ENCODE peak calls at places on chromosomes 12 and 14, in six cellular contexts. One of them, this sample, is unnamed.

GRCh38 chr12:125218952-125219351 is 153.7 kb downstream of the AACS start:
- DNase-seq in H1: no peak
- DNase-seq in K562: no peak
- DNase-seq in WTC11: no peak
- DNase-seq in GM23338: no peak
- DNase-seq in HepG2: no peak
- DNase-seq in this sample: no peak

GRCh38 chr12:85951823-85952222 is 77.7 kb downstream of the NTS start:
- DNase-seq in K562: no peak
- DNase-seq in GM23338: peak
- DNase-seq in WTC11: no peak
- DNase-seq in HepG2: no peak
- DNase-seq in H1: no peak
- DNase-seq in this sample: no peak

GRCh38 chr12:101343893-101344292 is 63.7 kb downstream of the ARL1 start:
- DNase-seq in H1: no peak
- DNase-seq in K562: no peak
- DNase-seq in WTC11: no peak
- DNase-seq in HepG2: no peak
- DNase-seq in GM23338: no peak
- DNase-seq in this sample: no peak

GRCh38 chr12:59742831-59743230 is 147.0 kb downstream of the SLC16A7 start:
- DNase-seq in WTC11: no peak
- DNase-seq in GM23338: no peak
- DNase-seq in K562: no peak
- DNase-seq in H1: no peak
- DNase-seq in HepG2: no peak
- DNase-seq in this sample: no peak

GRCh38 chr12:31603546-31604009 is 12.6 kb upstream of the DENND5B start:
- DNase-seq in HepG2: no peak
- DNase-seq in K562: no peak
- DNase-seq in GM23338: no peak
- DNase-seq in H1: no peak
- DNase-seq in WTC11: no peak
- DNase-seq in this sample: peak

GRCh38 chr12:14982562-14982961 is 9.7 kb downstream of the PDE6H start:
- DNase-seq in HepG2: no peak
- DNase-seq in GM23338: no peak
- DNase-seq in K562: no peak
- DNase-seq in H1: no peak
- DNase-seq in WTC11: no peak
- DNase-seq in this sample: no peak

GRCh38 chr14:85308531-85309300 is 221.2 kb upstream of the FLRT2 start:
- DNase-seq in HepG2: no peak
- DNase-seq in WTC11: no peak
- DNase-seq in GM23338: no peak
- DNase-seq in K562: no peak
- DNase-seq in H1: no peak
- DNase-seq in this sample: no peak

GRCh38 chr12:1634590-1635191 is 5.7 kb downstream of the WNT5B start:
- DNase-seq in K562: peak
- DNase-seq in HepG2: peak
- DNase-seq in H1: peak
- DNase-seq in WTC11: peak
- DNase-seq in GM23338: peak
- DNase-seq in this sample: no peak

GRCh38 chr12:109386079-109386473 is 38.4 kb downstream of the MYO1H start:
- DNase-seq in K562: no peak
- DNase-seq in WTC11: no peak
- DNase-seq in GM23338: no peak
- DNase-seq in H1: no peak
- DNase-seq in HepG2: peak
- DNase-seq in this sample: no peak

GRCh38 chr14:24335461-24336146 is 733 bp upstream of the ADCY4 start:
- DNase-seq in K562: no peak
- DNase-seq in H1: no peak
- DNase-seq in WTC11: no peak
- DNase-seq in HepG2: no peak
- DNase-seq in GM23338: peak
- DNase-seq in this sample: no peak

GRCh38 chr14:96626916-96627315 is 124.7 kb downstream of the PAPOLA start:
- DNase-seq in WTC11: no peak
- DNase-seq in HepG2: no peak
- DNase-seq in H1: no peak
- DNase-seq in GM23338: no peak
- DNase-seq in K562: no peak
- DNase-seq in this sample: no peak

DNA sequence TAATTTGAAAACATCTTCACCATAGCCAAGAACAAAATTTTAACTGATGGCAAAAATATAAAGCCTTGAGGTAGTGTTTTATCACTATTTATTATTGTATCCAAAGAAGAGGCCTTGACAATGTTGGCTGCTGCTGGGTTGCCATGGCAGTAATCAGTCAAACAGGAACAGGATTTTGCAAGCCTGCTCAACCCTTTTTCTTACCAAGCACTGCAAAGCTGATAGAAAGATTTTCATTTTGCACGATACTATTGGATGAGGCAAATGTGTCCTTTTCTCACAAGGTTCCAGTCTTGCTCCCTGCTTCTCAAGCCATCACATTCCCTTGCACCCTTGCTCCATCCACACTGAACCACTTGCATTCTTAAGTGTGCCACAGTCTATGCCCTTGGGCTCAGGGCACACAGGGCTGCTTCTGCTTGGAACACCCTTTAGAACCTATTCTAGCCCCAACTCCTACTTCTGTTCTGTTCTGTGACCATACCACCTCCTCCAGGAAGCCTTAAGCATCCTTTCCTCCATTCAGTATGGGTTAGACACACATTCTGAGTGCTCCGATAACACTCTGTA is 76.5 kb upstream of the AMIGO2 start:
- DNase-seq in WTC11: no peak
- DNase-seq in H1: no peak
- DNase-seq in GM23338: no peak
- DNase-seq in K562: peak
- DNase-seq in HepG2: no peak
- DNase-seq in this sample: no peak
- TF ChIP-seq CREB1 in WTC11: no peak
- TF ChIP-seq CREB1 in H1: no peak
- TF ChIP-seq CREB1 in GM23338: no peak
- TF ChIP-seq CREB1 in K562: no peak
- TF ChIP-seq CREB1 in HepG2: no peak
- TF ChIP-seq CREB1 in this sample: no peak

DNA sequence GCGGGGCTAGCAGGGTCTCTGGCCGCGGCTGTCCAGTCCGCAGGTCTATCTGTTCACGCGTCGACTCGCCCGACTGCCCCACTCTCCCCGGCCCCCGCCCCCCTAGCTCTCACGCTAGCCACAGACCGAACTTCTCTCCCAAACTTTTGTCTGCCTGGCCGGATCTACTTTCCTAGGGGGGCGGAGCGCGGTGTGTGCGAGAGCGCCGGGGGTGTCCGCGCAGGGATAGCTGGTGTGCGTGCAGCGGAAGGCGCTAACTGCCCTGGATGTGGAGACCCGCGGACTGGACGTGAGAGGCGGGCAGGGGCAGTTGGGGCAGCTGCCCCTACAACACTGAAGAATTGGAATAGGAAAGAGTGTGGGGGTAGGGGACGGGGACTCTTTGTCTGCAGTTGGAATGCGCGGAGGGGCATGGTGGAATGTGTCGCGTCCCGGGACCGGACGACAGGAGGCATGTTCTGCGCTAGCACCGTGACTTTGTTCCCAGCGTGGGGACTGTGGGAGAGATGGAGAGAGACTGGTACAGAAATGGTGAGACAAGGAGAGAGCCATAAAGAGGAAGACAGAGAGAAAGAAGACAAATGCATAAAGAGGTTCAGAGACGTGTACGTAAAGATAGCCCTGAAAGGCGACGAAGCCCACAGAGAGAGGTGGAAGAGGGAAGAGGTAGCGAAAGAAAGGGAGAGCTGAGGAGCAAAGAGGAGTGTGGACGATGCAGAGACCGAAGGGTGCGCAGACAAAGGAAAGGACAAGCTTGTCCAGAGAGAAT is at the start of gene AJUBA:
- DNase-seq in H1: no peak
- DNase-seq in GM23338: peak
- DNase-seq in HepG2: peak
- DNase-seq in WTC11: peak
- DNase-seq in K562: peak
- DNase-seq in this sample: no peak
- TF ChIP-seq CTCF in H1: no peak
- TF ChIP-seq CTCF in GM23338: no peak
- TF ChIP-seq CTCF in HepG2: no peak
- TF ChIP-seq CTCF in WTC11: no peak
- TF ChIP-seq CTCF in K562: no peak
- TF ChIP-seq CTCF in this sample: no peak

GRCh38 chr14:101891471-101891870 is 72.9 kb upstream of the DYNC1H1 start:
- DNase-seq in GM23338: no peak
- DNase-seq in K562: no peak
- DNase-seq in HepG2: no peak
- DNase-seq in H1: no peak
- DNase-seq in WTC11: no peak
- DNase-seq in this sample: no peak
- TF ChIP-seq CREB1 in GM23338: no peak
- TF ChIP-seq CREB1 in K562: no peak
- TF ChIP-seq CREB1 in HepG2: no peak
- TF ChIP-seq CREB1 in H1: no peak
- TF ChIP-seq CREB1 in WTC11: no peak
- TF ChIP-seq CREB1 in this sample: no peak

GRCh38 chr12:16670456-16671050 is 64.6 kb upstream of the LMO3 start:
- DNase-seq in K562: no peak
- DNase-seq in WTC11: no peak
- DNase-seq in GM23338: no peak
- DNase-seq in HepG2: no peak
- DNase-seq in H1: no peak
- DNase-seq in this sample: no peak

GRCh38 chr12:16669756-16670155 is 63.8 kb upstream of the LMO3 start:
- DNase-seq in HepG2: no peak
- DNase-seq in WTC11: no peak
- DNase-seq in K562: no peak
- DNase-seq in GM23338: no peak
- DNase-seq in H1: no peak
- DNase-seq in this sample: no peak

GRCh38 chr12:16675438-16675837 is 69.5 kb upstream of the LMO3 start:
- DNase-seq in WTC11: no peak
- DNase-seq in HepG2: no peak
- DNase-seq in H1: no peak
- DNase-seq in K562: no peak
- DNase-seq in GM23338: no peak
- DNase-seq in this sample: no peak

DNA sequence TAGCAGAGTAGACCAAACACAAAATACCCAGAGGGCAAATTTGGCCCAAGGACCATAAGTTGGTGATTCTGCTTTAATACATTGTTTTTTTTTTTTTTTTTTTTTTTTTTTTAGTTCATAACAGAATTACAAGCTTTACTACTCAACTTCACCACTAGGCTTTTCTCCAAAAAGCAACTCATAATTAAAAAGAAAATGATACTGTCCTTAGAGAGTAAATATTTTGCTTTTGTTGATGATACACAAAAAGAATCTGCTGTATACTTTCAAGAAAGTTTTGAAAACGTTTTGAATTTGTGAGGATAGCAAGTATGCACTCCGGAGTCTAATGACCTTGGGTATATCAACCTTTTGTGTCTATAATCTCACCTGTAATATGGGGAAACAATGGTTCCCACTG is 68.9 kb upstream of the LMO3 start:
- DNase-seq in K562: no peak
- DNase-seq in HepG2: no peak
- DNase-seq in WTC11: no peak
- DNase-seq in GM23338: no peak
- DNase-seq in H1: no peak
- DNase-seq in this sample: no peak
- TF ChIP-seq CTCF in K562: no peak
- TF ChIP-seq CTCF in HepG2: no peak
- TF ChIP-seq CTCF in WTC11: no peak
- TF ChIP-seq CTCF in GM23338: no peak
- TF ChIP-seq CTCF in H1: no peak
- TF ChIP-seq CTCF in this sample: no peak

GRCh38 chr12:94795520-94795919 is 145.2 kb upstream of the TMCC3 start:
- DNase-seq in HepG2: no peak
- DNase-seq in GM23338: peak
- DNase-seq in WTC11: no peak
- DNase-seq in K562: no peak
- DNase-seq in H1: no peak
- DNase-seq in this sample: no peak
- TF ChIP-seq CREB1 in HepG2: no peak
- TF ChIP-seq CREB1 in GM23338: no peak
- TF ChIP-seq CREB1 in WTC11: no peak
- TF ChIP-seq CREB1 in K562: no peak
- TF ChIP-seq CREB1 in H1: no peak
- TF ChIP-seq CREB1 in this sample: no peak

DNA sequence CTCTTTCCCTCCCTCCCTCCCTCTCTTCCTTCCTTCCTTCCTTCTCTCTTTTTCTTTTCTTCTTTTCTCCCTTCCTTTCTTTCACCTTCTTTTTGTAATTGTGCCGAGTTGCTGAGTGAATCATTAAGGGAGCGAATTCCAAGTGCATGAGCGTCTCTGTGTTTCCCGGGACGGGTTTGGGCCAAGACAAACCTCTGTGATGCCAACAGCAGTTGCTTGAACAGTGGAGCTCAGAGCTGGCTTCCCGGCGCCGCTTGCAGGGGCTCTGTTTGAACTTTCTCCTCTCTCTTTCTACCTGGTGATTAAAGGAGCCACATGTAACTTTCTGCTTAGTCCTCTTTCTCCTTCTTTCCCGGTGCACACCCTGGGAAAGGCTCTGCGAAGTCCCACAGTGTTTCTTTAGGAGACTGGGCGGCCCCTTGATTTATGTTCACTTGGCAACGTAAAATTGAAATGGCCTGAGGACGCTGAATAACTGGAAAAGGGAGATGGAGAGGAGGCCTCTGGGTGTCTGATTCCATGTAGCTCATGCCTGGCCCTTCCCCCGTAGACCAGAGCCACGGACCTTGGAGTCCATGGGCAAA is 33.7 kb upstream of the MAP1LC3B2 start:
- DNase-seq in K562: no peak
- DNase-seq in WTC11: no peak
- DNase-seq in GM23338: peak
- DNase-seq in H1: no peak
- DNase-seq in HepG2: no peak
- DNase-seq in this sample: no peak
- TF ChIP-seq CTCF in K562: no peak
- TF ChIP-seq CTCF in WTC11: no peak
- TF ChIP-seq CTCF in GM23338: no peak
- TF ChIP-seq CTCF in H1: no peak
- TF ChIP-seq CTCF in HepG2: no peak
- TF ChIP-seq CTCF in this sample: no peak

DNA sequence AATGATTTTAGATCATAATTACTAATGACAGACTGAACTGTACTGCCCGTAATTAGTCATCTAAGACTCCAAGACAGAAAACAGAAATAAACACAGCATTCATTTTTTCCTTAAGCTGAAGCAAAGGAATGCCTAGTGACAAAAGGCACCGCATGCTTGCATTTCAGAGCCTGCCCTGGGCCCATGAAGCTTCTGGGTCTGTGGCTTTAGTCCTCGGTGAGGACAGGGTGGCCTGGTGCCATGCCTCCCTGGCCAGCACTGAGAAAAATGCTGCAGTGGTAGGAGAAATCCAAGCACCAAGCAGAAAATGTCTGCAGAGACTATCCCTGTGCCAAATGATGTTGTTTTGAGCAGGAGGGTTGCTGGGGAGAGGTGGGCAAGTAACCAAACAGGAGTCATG is 171.6 kb downstream of the CALM1 start:
- DNase-seq in H1: no peak
- DNase-seq in K562: no peak
- DNase-seq in GM23338: no peak
- DNase-seq in HepG2: no peak
- DNase-seq in WTC11: no peak
- DNase-seq in this sample: no peak
- TF ChIP-seq CREB1 in H1: no peak
- TF ChIP-seq CREB1 in K562: no peak
- TF ChIP-seq CREB1 in GM23338: no peak
- TF ChIP-seq CREB1 in HepG2: no peak
- TF ChIP-seq CREB1 in WTC11: no peak
- TF ChIP-seq CREB1 in this sample: no peak

This sample was measured in GM12878.